ENCODE peak calls at places on chromosomes 7 and 10, in five cellular contexts. A, M, N, X and V are unnamed samples.

GRCh38 chr7:118040562-118040961 is 143.4 kb upstream of the LSM8 start:
- DNase-seq in A (no peak), M (no peak), N (no peak), X (no peak), V (no peak)

GRCh38 chr10:80518807-80519360 is 18.8 kb upstream of the SH2D4B start:
- DNase-seq in A (no peak), M (no peak), N (no peak), X (no peak), V (no peak)

GRCh38 chr10:97188234-97188847 is 2.6 kb upstream of the SLIT1 start:
- DNase-seq in A (no peak), M (no peak), N (no peak), X (no peak), V (no peak)

GRCh38 chr10:133529576-133529946 is 2.4 kb downstream of the CYP2E1 start:
- DNase-seq in A (no peak), M (no peak), N (no peak), X (no peak), V (no peak)

GRCh38 chr10:13191362-13191761 is 30.0 kb downstream of the MCM10 start:
- DNase-seq in A (no peak), M (no peak), N (no peak), X (no peak), V (no peak)

GRCh38 chr10:86057708-86058107 is 308.9 kb downstream of the GRID1 start:
- DNase-seq in A (no peak), M (no peak), N (no peak), X (no peak), V (no peak)

GRCh38 chr10:71661942-71662341 is 57.6 kb downstream of the C10orf105 start:
- DNase-seq in A (no peak), M (no peak), N (no peak), X (no peak), V (no peak)

GRCh38 chr7:37027104-37027503 is 302.8 kb upstream of the AOAH start:
- DNase-seq in A (no peak), M (no peak), N (no peak), X (no peak), V (no peak)

GRCh38 chr7:64887756-64888508 is 15.1 kb upstream of the ZNF273 start:
- DNase-seq in A (no peak), M (no peak), N (peak; percentile 45), X (no peak), V (peak; percentile 31)

GRCh38 chr7:28483868-28484267 is 71.5 kb downstream of the CREB5 start:
- DNase-seq in A (no peak), M (no peak), N (no peak), X (no peak), V (no peak)

GRCh38 chr10:96022739-96023138 is 20.6 kb upstream of the CCNJ start:
- DNase-seq in A (no peak), M (no peak), N (no peak), X (no peak), V (no peak)

GRCh38 chr10:96023168-96023567 is 20.2 kb upstream of the CCNJ start:
- DNase-seq in A (no peak), M (no peak), N (no peak), X (no peak), V (no peak)

GRCh38 chr10:96021332-96021731 is 22.1 kb upstream of the CCNJ start:
- DNase-seq in A (no peak), M (no peak), N (no peak), X (no peak), V (no peak)

GRCh38 chr10:96025566-96025965 is 17.8 kb upstream of the CCNJ start:
- DNase-seq in A (peak; percentile 34), M (no peak), N (no peak), X (peak; percentile 10), V (no peak)
- TF ChIP-seq CTCF in A (peak; percentile 40), M (no peak), N (no peak), X (no peak), V (peak; percentile 15)

GRCh38 chr10:107067843-107068242 is 96.7 kb downstream of the SORCS1 start:
- DNase-seq in A (no peak), M (no peak), N (no peak), X (no peak), V (no peak)
- TF ChIP-seq CTCF in A (no peak), M (no peak), N (no peak), X (no peak), V (no peak)

DNA sequence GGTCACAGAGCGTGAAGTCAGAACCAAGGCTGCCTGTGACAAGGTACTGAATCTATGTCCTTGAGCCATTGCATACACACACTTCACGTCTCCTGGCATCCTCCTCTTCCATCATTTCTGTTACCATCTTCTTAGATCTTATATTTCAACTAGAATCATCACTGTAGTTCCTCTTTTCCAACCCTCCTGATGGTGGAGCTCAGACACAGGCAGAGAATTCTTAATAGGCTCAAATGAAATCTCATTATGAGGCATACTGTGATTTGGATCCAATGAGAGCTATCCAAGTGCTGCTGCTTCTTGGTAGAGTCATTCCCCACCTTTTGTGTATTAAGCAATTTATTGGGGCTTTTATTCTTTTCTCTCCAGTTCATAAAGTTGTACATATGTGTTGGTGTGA is 113.2 kb downstream of the CALCR start:
- DNase-seq in A (no peak), M (no peak), N (no peak), X (no peak), V (no peak)
- TF ChIP-seq CTCF in A (peak; percentile 20), M (no peak), N (no peak), X (no peak), V (no peak)

DNA sequence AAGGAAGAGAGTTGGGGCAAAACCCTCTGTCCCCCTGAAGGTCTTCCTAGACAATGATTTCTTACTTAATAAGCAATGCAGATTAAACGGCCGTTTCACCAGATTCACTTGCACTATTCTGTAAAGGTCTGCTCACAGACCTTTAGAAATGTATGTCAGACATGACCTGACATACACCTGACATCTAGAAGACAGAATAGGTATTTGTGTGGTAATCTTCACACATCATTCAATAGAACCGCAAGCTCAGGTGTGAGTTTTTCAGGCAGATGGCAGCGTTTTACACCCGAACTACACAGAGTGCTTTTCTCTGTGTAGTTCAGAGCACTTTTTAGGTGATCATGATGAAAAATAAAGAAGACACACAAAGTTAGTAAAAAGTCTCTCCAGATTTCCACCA is 63.2 kb downstream of the PRKCQ start:
- DNase-seq in A (no peak), M (no peak), N (no peak), X (no peak), V (no peak)
- TF ChIP-seq CTCF in A (no peak), M (no peak), N (no peak), X (no peak), V (no peak)

GRCh38 chr10:87734987-87735827 is 75.5 kb downstream of the PAPSS2 start:
- DNase-seq in A (peak; percentile 29), M (peak; percentile 40), N (no peak), X (peak; percentile 69), V (peak; percentile 20)
- TF ChIP-seq CTCF in A (peak; percentile 88), M (peak; percentile 48), N (peak; percentile 70), X (peak; percentile 77), V (peak; percentile 55)

GRCh38 chr7:104963991-104964385 is 50.0 kb upstream of the KMT2E start:
- DNase-seq in A (no peak), M (peak; percentile 52), N (no peak), X (peak; percentile 67), V (no peak)

GRCh38 chr7:104964626-104965236 is 49.3 kb upstream of the KMT2E start:
- DNase-seq in A (no peak), M (no peak), N (no peak), X (no peak), V (no peak)

GRCh38 chr7:104962781-104963180 is 51.2 kb upstream of the KMT2E start:
- DNase-seq in A (no peak), M (no peak), N (no peak), X (no peak), V (no peak)

GRCh38 chr7:104966022-104966421 is 48.0 kb upstream of the KMT2E start:
- DNase-seq in A (no peak), M (no peak), N (no peak), X (no peak), V (no peak)

GRCh38 chr7:104963378-104963990 is 50.5 kb upstream of the KMT2E start:
- DNase-seq in A (no peak), M (no peak), N (no peak), X (no peak), V (no peak)
- TF ChIP-seq CTCF in A (no peak), M (no peak), N (no peak), X (no peak), V (no peak)

GRCh38 chr10:16518822-16519221 is 2.9 kb downstream of the C1QL3 start:
- DNase-seq in A (no peak), M (no peak), N (no peak), X (no peak), V (no peak)
- TF ChIP-seq CTCF in A (no peak), M (no peak), N (no peak), X (peak; percentile 34), V (no peak)

GRCh38 chr10:120646738-120647427 is 189.9 kb downstream of the PLPP4 start:
- DNase-seq in A (no peak), M (no peak), N (no peak), X (no peak), V (no peak)
- TF ChIP-seq CTCF in A (peak; percentile 29), M (no peak), N (no peak), X (no peak), V (no peak)